ENCODE peak calls at places on chromosomes 3 and 15, in four cellular contexts. S, V, M and B are unnamed samples.

GRCh38 chr3:44529927-44530326 is 25.1 kb upstream of the ZKSCAN7 start:
- DNase-seq in M (peak), V (peak), S (no peak), B (no peak)

GRCh38 chr3:187783098-187783497 is 37.8 kb upstream of the BCL6 start:
- DNase-seq in S (no peak), M (no peak), V (no peak), B (no peak)

GRCh38 chr3:179177611-179178010 is 29.5 kb downstream of the PIK3CA start:
- DNase-seq in V (no peak), M (no peak), S (no peak), B (no peak)

GRCh38 chr15:69141286-69141701 is 19.1 kb upstream of the GLCE start:
- DNase-seq in S (no peak), M (no peak), V (no peak), B (no peak)

GRCh38 chr3:18830087-18830486 is 318.2 kb upstream of the KCNH8 start:
- DNase-seq in V (no peak), M (no peak), S (no peak), B (no peak)

GRCh38 chr3:56196700-56197099 is 271.6 kb downstream of the ERC2 start:
- DNase-seq in V (no peak), S (no peak), M (no peak), B (no peak)

GRCh38 chr15:47374222-47374621 is 343.1 kb upstream of the SEMA6D start:
- DNase-seq in S (no peak), V (peak), M (no peak), B (no peak)

GRCh38 chr3:70233112-70233511 is 79.3 kb downstream of the MDFIC2 start:
- DNase-seq in S (no peak), M (no peak), V (no peak), B (no peak)

GRCh38 chr15:73932381-73933191 is 6.3 kb downstream of the LOXL1 start:
- DNase-seq in M (no peak), S (no peak), V (no peak), B (no peak)

GRCh38 chr15:64749999-64750657 is 25.3 kb downstream of the RBPMS2 start:
- DNase-seq in S (no peak), M (no peak), V (peak), B (no peak)

GRCh38 chr15:80476036-80476435 is 71.9 kb downstream of the ARNT2 start:
- DNase-seq in V (no peak), S (no peak), M (no peak), B (no peak)

GRCh38 chr3:125165189-125165947 is 47.2 kb downstream of the SLC12A8 start:
- DNase-seq in V (peak), S (no peak), M (no peak), B (peak)

GRCh38 chr3:197750396-197750831 is 731 bp downstream of the FYTTD1 start:
- DNase-seq in S (no peak), V (peak), M (no peak), B (no peak)

GRCh38 chr3:15097889-15098288 is 1.1 kb downstream of the RBSN start:
- DNase-seq in M (no peak), S (no peak), V (no peak), B (no peak)

GRCh38 chr3:110995461-110996226 is 76.0 kb upstream of the NECTIN3 start:
- DNase-seq in S (peak), V (no peak), M (no peak), B (no peak)

GRCh38 chr3:142987707-142988106 is 13.7 kb upstream of the U2SURP start:
- DNase-seq in S (no peak), M (no peak), V (peak), B (no peak)

GRCh38 chr3:53232641-53233377 is 23.0 kb downstream of the TKT start:
- DNase-seq in M (no peak), V (no peak), S (no peak), B (no peak)
- H3K27ac ChIP-seq in M (peak), V (peak), S (no peak), B (no peak)

GRCh38 chr3:30644615-30645014 is 38.2 kb downstream of the TGFBR2 start:
- DNase-seq in S (no peak), M (no peak), V (no peak), B (no peak)

GRCh38 chr3:30646961-30647752 is 40.8 kb downstream of the TGFBR2 start:
- DNase-seq in V (no peak), S (no peak), M (no peak), B (no peak)

GRCh38 chr3:30643763-30644462 is 37.5 kb downstream of the TGFBR2 start:
- DNase-seq in V (no peak), S (no peak), M (no peak), B (no peak)

GRCh38 chr3:30646181-30646876 is 39.9 kb downstream of the TGFBR2 start:
- DNase-seq in V (no peak), S (no peak), M (no peak), B (no peak)

DNA sequence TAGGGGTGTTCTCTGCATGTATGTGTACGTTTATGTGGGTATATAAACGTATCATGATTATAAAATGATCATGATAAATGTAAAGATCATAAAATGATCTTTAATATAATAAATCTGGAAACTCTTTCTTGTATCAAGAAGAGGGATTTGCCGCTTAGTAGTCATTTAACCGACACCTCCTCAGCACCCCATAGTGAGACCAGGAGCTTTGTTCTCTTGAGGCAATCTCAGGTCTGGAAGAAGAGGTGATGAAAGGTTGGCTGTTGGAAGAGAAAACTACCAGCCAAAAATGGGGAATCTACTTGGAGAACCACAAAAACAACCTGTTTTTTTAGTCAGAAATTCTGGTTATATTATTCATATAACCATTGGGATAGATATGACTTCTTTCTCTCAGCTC is 38.7 kb downstream of the TGFBR2 start:
- DNase-seq in S (no peak), V (no peak), M (no peak), B (no peak)
- TF ChIP-seq POLR2AphosphoS5 in S (no peak), V (no peak), M (no peak), B (no peak)

DNA sequence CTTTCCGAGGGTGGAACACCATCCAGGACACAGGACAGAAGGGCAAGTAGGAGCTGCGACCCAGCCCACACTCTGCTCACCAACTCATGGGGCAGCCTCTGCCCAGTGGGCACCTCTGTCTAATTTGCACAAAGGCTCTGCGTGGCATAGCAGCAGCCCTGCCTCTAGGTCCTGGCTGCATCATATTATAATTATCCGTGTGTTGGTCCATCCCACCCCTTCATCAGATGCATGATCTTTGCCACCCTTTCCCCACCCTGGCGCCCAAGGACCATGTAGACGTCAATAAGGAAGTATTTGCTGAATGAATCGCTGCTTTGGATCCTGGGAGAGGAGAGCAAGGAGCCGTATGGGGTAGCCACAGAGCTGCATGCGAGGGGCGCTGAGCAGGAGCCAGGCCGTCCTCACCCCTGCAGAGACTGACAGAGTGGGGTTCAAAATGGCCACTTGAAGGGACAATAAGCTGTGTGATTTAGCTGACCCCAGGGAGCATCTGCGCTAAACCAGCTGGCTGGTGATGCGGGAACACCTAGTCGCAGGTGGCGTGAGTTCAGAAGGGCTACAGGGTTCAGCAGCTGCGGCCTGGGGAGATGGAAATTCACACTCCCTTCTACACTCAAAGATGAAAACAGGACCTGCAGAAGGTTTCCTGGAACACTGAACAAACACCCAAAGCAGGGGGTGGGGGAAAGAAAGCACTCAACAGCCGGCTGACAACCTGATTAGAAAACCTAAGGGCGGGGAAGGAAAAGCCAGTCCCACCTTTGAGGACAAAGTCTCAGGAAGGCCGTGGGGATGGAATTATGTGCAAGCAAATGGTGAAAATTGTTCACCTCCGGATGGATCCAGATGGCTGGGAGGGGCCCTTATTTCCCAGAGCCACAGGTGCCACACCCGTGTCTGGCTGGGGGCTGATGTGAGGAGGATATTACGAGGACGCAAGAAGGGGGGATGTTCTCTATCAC is 6.4 kb downstream of the MGLL start:
- DNase-seq in S (no peak), M (no peak), V (no peak), B (no peak)
- H3K27ac ChIP-seq in S (no peak), M (no peak), V (no peak), B (no peak)

GRCh38 chr3:31957106-31957505 is 24.0 kb downstream of the OSBPL10 start:
- DNase-seq in V (no peak), S (no peak), M (no peak), B (no peak)
- TF ChIP-seq POLR2AphosphoS5 in V (no peak), S (no peak), M (no peak), B (no peak)

DNA sequence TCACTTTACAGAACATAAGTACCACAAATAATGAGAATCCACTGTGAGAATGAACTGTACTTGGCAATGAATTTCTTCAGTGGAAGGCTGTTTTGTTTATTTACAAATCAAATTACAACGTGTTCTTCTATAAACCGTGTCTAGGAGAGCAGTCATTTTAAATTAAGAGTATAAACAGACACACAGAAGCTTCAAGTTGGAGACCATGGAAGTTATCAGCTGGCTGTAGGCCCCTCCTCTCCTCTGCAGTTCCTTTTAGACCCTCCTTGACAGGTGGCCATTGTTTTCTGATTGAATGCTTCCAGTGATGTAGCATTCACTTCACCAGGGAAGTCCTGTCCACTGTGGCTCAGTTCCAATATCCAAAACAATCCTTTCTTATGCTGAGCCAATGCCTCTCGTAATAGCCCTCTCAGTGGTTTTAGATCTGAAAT is 7.3 kb upstream of the MAPK6 start:
- DNase-seq in V (no peak), M (no peak), S (no peak), B (no peak)
- H3K27ac ChIP-seq in V (no peak), M (no peak), S (no peak), B (peak)

DNA sequence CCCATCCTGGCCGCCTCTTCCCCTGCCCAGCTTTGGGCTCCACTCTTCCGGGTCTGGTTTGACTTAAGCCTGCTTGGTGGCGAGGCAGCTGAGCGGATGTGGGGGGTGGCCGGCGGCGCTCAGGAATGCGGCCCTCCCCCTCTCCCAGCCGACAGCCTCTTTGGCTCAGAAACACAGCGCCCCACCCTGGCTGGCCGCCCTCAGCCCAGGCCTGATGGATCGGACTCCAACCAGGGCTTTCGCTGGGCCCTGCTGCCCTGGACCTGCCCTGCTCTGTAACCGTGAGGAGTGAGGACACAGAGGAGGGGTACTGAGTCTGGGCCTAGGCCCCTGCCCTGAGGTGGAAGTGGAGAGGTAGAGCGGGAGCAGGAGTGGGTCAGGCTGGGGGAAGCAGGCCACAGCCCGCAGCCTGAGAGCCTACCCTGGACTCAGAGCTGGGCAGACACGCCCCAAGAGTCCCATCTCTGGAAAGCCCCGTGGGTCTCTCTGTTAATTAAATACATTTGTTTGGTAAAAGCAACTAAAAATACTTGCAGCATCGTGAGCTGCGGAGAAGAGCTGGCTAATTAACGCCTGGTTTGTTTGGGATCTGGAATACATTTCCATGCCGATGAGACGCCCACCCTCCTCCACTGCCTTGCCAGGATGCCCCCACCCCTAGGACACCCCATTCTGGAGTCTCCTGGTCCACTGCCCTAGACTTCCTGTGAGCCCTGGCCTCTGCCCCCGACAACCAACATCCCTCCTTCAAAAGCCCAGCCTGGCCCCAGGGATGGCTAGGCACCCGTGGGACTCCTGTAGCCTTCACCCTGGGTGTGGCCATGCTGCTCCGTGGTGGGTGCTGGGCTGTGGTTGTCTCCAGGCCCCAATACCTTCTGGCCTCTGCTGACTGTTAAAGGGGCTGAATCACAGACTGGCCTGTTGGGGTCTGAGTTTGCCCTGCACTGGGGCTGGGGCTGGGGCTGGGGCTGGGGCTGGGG is 19.6 kb downstream of the PLXNA1 start:
- DNase-seq in M (no peak), V (peak), S (no peak), B (no peak)
- TF ChIP-seq POLR2AphosphoS5 in M (no peak), V (no peak), S (no peak), B (no peak)